ENCODE peak calls at places on chromosomes 1 and 21, in nine cellular contexts. C, D, A, E, Y, K, H, I and G are unnamed samples.

GRCh38 chr21:39696620-39697019 is 48.4 kb upstream of the IGSF5 start:
- DNase-seq in K (no peak), C (no peak), I (no peak), A (peak; percentile 50), Y (no peak), E (no peak), H (no peak), D (no peak), G (peak; percentile 46)

GRCh38 chr1:24903955-24904730 is 25.9 kb downstream of the RUNX3 start:
- DNase-seq in Y (no peak), D (no peak), E (no peak), C (no peak), I (no peak), K (no peak), A (peak; percentile 5), H (no peak), G (no peak)

GRCh38 chr21:32308696-32309095 is 10.0 kb downstream of the MRAP start:
- DNase-seq in H (no peak), A (no peak), I (no peak), E (no peak), D (no peak), C (no peak), Y (no peak), K (no peak), G (no peak)

GRCh38 chr1:6124746-6125365 is 55.3 kb downstream of the CHD5 start:
- DNase-seq in C (no peak), D (no peak), I (no peak), K (no peak), Y (no peak), A (no peak), E (no peak), H (no peak), G (no peak)

GRCh38 chr1:1013922-1014617 is 773 bp downstream of the ISG15 start:
- DNase-seq in I (no peak), E (no peak), C (no peak), K (peak; percentile 32), D (peak; percentile 69), H (no peak), Y (no peak), A (no peak), G (peak; percentile 70)

GRCh38 chr1:34778381-34778780 is 2.6 kb upstream of the GJB3 start:
- DNase-seq in D (no peak), E (no peak), C (no peak), A (no peak), K (no peak), Y (no peak), I (no peak), H (no peak), G (no peak)

GRCh38 chr1:91555821-91556531 is 55.3 kb downstream of the CDC7 start:
- DNase-seq in I (no peak), H (peak; percentile 59), Y (no peak), D (peak; percentile 58), A (no peak), C (no peak), K (peak; percentile 84), E (no peak), G (no peak)

GRCh38 chr1:168636642-168637111 is 60.3 kb downstream of the XCL1 start:
- DNase-seq in A (no peak), Y (no peak), I (peak; percentile 80), H (no peak), K (peak; percentile 45), D (peak; percentile 59), E (no peak), C (no peak), G (no peak)

GRCh38 chr21:37257526-37257966 is 9.6 kb downstream of the VPS26C start:
- DNase-seq in E (no peak), I (no peak), A (peak; percentile 25), H (no peak), C (peak; percentile 23), Y (peak; percentile 73), D (peak; percentile 47), K (peak; percentile 51), G (no peak)

GRCh38 chr21:33655591-33656221 is 13.4 kb downstream of the ITSN1 start:
- DNase-seq in A (no peak), C (no peak), Y (no peak), D (peak; percentile 98), H (peak; percentile 83), E (no peak), K (peak; percentile 87), I (no peak), G (peak; percentile 78)

GRCh38 chr1:223056802-223057201 is 86.2 kb downstream of the TLR5 start:
- DNase-seq in H (no peak), E (no peak), D (no peak), A (no peak), C (no peak), K (no peak), Y (no peak), I (no peak), G (no peak)

GRCh38 chr21:45558044-45558721 is 15.9 kb upstream of the SLC19A1 start:
- DNase-seq in K (no peak), A (no peak), Y (no peak), I (no peak), C (peak; percentile 11), D (no peak), E (no peak), H (no peak), G (peak; percentile 28)

GRCh38 chr1:101356013-101356412 is 119.2 kb downstream of the S1PR1 start:
- DNase-seq in A (no peak), D (no peak), C (no peak), Y (no peak), K (no peak), E (no peak), I (no peak), H (no peak), G (no peak)

GRCh38 chr1:15308621-15309027 is 61.6 kb downstream of the FHAD1 start:
- DNase-seq in Y (no peak), C (no peak), K (no peak), I (no peak), A (peak; percentile 36), E (no peak), H (no peak), D (no peak), G (no peak)

GRCh38 chr1:203216274-203217138 is 13.0 kb downstream of the CHIT1 start:
- DNase-seq in K (peak; percentile 80), Y (peak; percentile 67), D (peak; percentile 88), C (no peak), A (peak; percentile 42), I (peak; percentile 37), H (peak; percentile 57), E (no peak), G (peak; percentile 90)

GRCh38 chr1:183473286-183473536 is 912 bp downstream of the SMG7 start:
- DNase-seq in K (no peak), A (no peak), C (no peak), E (no peak), I (no peak), Y (no peak), H (no peak), D (no peak), G (no peak)

GRCh38 chr1:3040004-3040403 is 18.7 kb downstream of the ACTRT2 start:
- DNase-seq in I (no peak), H (no peak), D (no peak), C (no peak), Y (no peak), A (no peak), K (no peak), E (no peak), G (no peak)

GRCh38 chr1:32981003-32981909 is 16.6 kb upstream of the RNF19B start:
- DNase-seq in C (no peak), H (peak; percentile 70), A (peak; percentile 76), D (peak; percentile 96), E (peak; percentile 47), I (no peak), Y (no peak), K (peak; percentile 89), G (no peak)

GRCh38 chr21:36105327-36105842 is 29.5 kb upstream of the CBR3 start:
- DNase-seq in I (no peak), K (no peak), C (no peak), E (no peak), A (no peak), Y (no peak), D (no peak), H (no peak), G (no peak)
- H3K4me3 ChIP-seq in I (peak overlapping the region; percentile 50), K (no peak overlapping the region), C (peak overlapping the region; percentile 38), E (no peak overlapping the region), A (no peak overlapping the region), Y (no peak overlapping the region), D (no peak overlapping the region), H (peak overlapping the region; percentile 54), G (peak overlapping the region; percentile 76)

DNA sequence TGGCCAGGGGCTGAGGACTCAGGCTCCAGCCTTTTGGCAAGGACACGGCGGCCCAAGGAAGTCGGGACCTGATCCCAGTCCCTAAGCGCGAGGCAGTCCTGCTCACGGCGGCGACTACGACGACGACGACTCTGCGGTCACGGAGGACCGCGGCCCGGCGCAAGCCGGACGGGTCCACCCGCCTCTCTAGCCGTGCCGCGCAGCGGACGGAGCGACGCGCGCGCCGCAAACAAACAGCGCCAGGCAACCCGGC is 381 bp downstream of the WNT9A start:
- DNase-seq in Y (no peak), D (no peak), K (no peak), E (no peak), I (no peak), H (no peak), C (no peak), A (no peak), G (no peak)
- H3K4me1 ChIP-seq in Y (no peaks in the 10 kb centered on the region), D (peaks cover 28% of the 10 kb centered on the region), K (no peaks in the 10 kb centered on the region), E (peaks cover 17% of the 10 kb centered on the region), I (peaks cover 41% of the 10 kb centered on the region), H (peaks cover 30% of the 10 kb centered on the region), C (peaks cover 63% of the 10 kb centered on the region), A (peaks cover 41% of the 10 kb centered on the region), G (no peaks in the 10 kb centered on the region)

GRCh38 chr1:39268906-39269305 is 64.4 kb downstream of the MACF1 start:
- DNase-seq in I (no peak), E (no peak), H (peak; percentile 22), A (no peak), C (no peak), K (no peak), Y (no peak), D (no peak), G (peak; percentile 85)
- H3K4me3 ChIP-seq in I (no peak overlapping the region), E (peak overlapping the region; percentile 46), H (no peak overlapping the region), A (no peak overlapping the region), C (peak overlapping the region; percentile 53), K (no peak overlapping the region), Y (no peak overlapping the region), D (no peak overlapping the region), G (peak overlapping the region; percentile 42)

GRCh38 chr1:117655220-117655577 is 49.4 kb downstream of the TENT5C start:
- DNase-seq in E (no peak), K (peak; percentile 47), D (peak; percentile 87), Y (peak; percentile 27), A (no peak), I (no peak), C (peak; percentile 20), H (peak; percentile 60), G (no peak)

GRCh38 chr1:117657949-117658660 is 52.3 kb downstream of the TENT5C start:
- DNase-seq in K (no peak), Y (no peak), E (no peak), I (no peak), D (no peak), C (no peak), H (no peak), A (no peak), G (no peak)

GRCh38 chr1:117654485-117655219 is 48.8 kb downstream of the TENT5C start:
- DNase-seq in D (peak; percentile 37), Y (no peak), K (no peak), E (no peak), A (no peak), H (no peak), I (no peak), C (no peak), G (no peak)

GRCh38 chr1:117657031-117657430 is 51.2 kb downstream of the TENT5C start:
- DNase-seq in Y (no peak), H (peak; percentile 32), A (no peak), D (peak; percentile 82), E (no peak), K (peak; percentile 84), C (no peak), I (peak; percentile 85), G (peak; percentile 67)

GRCh38 chr1:117656202-117656641 is 50.4 kb downstream of the TENT5C start:
- DNase-seq in A (peak; percentile 76), E (no peak), C (no peak), I (no peak), D (no peak), Y (no peak), H (no peak), K (no peak), G (no peak)
- H3K4me1 ChIP-seq in A (peaks cover 2% of the 10 kb centered on the region), E (no peaks in the 10 kb centered on the region), C (peaks cover 22% of the 10 kb centered on the region), I (peaks cover 33% of the 10 kb centered on the region), D (peaks cover 35% of the 10 kb centered on the region), Y (peaks cover 3% of the 10 kb centered on the region), H (peaks cover 7% of the 10 kb centered on the region), K (peaks cover 5% of the 10 kb centered on the region), G (no peaks in the 10 kb centered on the region)